ENCODE peak calls at places on chromosome 21, in five cellular contexts. One of them, this sample, is unnamed.

GRCh38 chr21:14737922-14738321 is 191.8 kb upstream of the SAMSN1 start:
- DNase-seq in tibial artery: no peak
- DNase-seq in uterus: no peak
- DNase-seq in hepatic stellate cell: no peak
- DNase-seq in GM12891: no peak
- DNase-seq in this sample: peak; percentile 4

GRCh38 chr21:44083631-44084291 is 23.4 kb upstream of the PWP2 start:
- DNase-seq in uterus: no peak
- DNase-seq in hepatic stellate cell: no peak
- DNase-seq in GM12891: no peak
- DNase-seq in tibial artery: no peak
- DNase-seq in this sample: no peak

GRCh38 chr21:17611414-17612022 is 1.2 kb downstream of the BTG3 start:
- DNase-seq in uterus: peak; percentile 83
- DNase-seq in hepatic stellate cell: peak; percentile 74
- DNase-seq in GM12891: peak; percentile 32
- DNase-seq in tibial artery: peak; percentile 82
- DNase-seq in this sample: peak; percentile 67

GRCh38 chr21:38639782-38640750 is 141.8 kb upstream of the ERG start:
- DNase-seq in uterus: no peak
- DNase-seq in hepatic stellate cell: no peak
- DNase-seq in tibial artery: no peak
- DNase-seq in GM12891: no peak
- DNase-seq in this sample: no peak

GRCh38 chr21:46100426-46100825 is 2.5 kb downstream of the COL6A2 start:
- DNase-seq in GM12891: no peak
- DNase-seq in tibial artery: no peak
- DNase-seq in uterus: no peak
- DNase-seq in hepatic stellate cell: peak; percentile 68
- DNase-seq in this sample: no peak

GRCh38 chr21:31503939-31504338 is 155.6 kb upstream of the SOD1 start:
- DNase-seq in hepatic stellate cell: no peak
- DNase-seq in tibial artery: no peak
- DNase-seq in uterus: no peak
- DNase-seq in GM12891: no peak
- DNase-seq in this sample: no peak

GRCh38 chr21:36166705-36167104 is 10.1 kb downstream of the DOP1B start:
- DNase-seq in tibial artery: no peak
- DNase-seq in uterus: no peak
- DNase-seq in hepatic stellate cell: no peak
- DNase-seq in GM12891: no peak
- DNase-seq in this sample: no peak

GRCh38 chr21:29904359-29905282 is 35.2 kb downstream of the GRIK1 start:
- DNase-seq in GM12891: no peak
- DNase-seq in uterus: no peak
- DNase-seq in tibial artery: no peak
- DNase-seq in hepatic stellate cell: no peak
- DNase-seq in this sample: no peak

GRCh38 chr21:16193758-16194606 is 464.2 kb downstream of the USP25 start:
- DNase-seq in GM12891: no peak
- DNase-seq in hepatic stellate cell: peak; percentile 22
- DNase-seq in tibial artery: peak; percentile 77
- DNase-seq in uterus: peak; percentile 61
- DNase-seq in this sample: peak; percentile 22

GRCh38 chr21:46213620-46214286 is 14.8 kb downstream of the LSS start:
- DNase-seq in tibial artery: peak; percentile 9
- DNase-seq in hepatic stellate cell: no peak
- DNase-seq in uterus: peak; percentile 2
- DNase-seq in GM12891: no peak
- DNase-seq in this sample: no peak

GRCh38 chr21:36917487-36918158 is 48.8 kb downstream of the HLCS start:
- DNase-seq in GM12891: no peak
- DNase-seq in uterus: no peak
- DNase-seq in hepatic stellate cell: peak; percentile 63
- DNase-seq in tibial artery: no peak
- DNase-seq in this sample: no peak

GRCh38 chr21:36744560-36745231 is 45.8 kb downstream of the SIM2 start:
- DNase-seq in uterus: no peak
- DNase-seq in GM12891: no peak
- DNase-seq in hepatic stellate cell: peak; percentile 49
- DNase-seq in tibial artery: no peak
- DNase-seq in this sample: no peak

GRCh38 chr21:38839370-38839681 is 33.6 kb downstream of the ETS2 start:
- DNase-seq in uterus: no peak
- DNase-seq in GM12891: no peak
- DNase-seq in tibial artery: no peak
- DNase-seq in hepatic stellate cell: peak; percentile 36
- DNase-seq in this sample: no peak

GRCh38 chr21:37799193-37800121 is 116.8 kb downstream of the KCNJ6 start:
- DNase-seq in tibial artery: no peak
- DNase-seq in hepatic stellate cell: no peak
- DNase-seq in GM12891: no peak
- DNase-seq in uterus: no peak
- DNase-seq in this sample: no peak

GRCh38 chr21:34812510-34813265 is 143.9 kb downstream of the CLIC6 start:
- DNase-seq in uterus: no peak
- DNase-seq in hepatic stellate cell: peak; percentile 68
- DNase-seq in GM12891: no peak
- DNase-seq in tibial artery: no peak
- DNase-seq in this sample: no peak

GRCh38 chr21:42039911-42040351 is 29.8 kb upstream of the ZBTB21 start:
- DNase-seq in tibial artery: no peak
- DNase-seq in GM12891: no peak
- DNase-seq in uterus: peak; percentile 53
- DNase-seq in hepatic stellate cell: peak; percentile 86
- DNase-seq in this sample: no peak

GRCh38 chr21:17514124-17514481 is 1.3 kb downstream of the CXADR start:
- DNase-seq in GM12891: no peak
- DNase-seq in hepatic stellate cell: no peak
- DNase-seq in uterus: no peak
- DNase-seq in tibial artery: no peak
- DNase-seq in this sample: no peak

GRCh38 chr21:30072496-30072895 is 94.1 kb downstream of the CLDN17 start:
- DNase-seq in hepatic stellate cell: peak; percentile 12
- DNase-seq in tibial artery: no peak
- DNase-seq in GM12891: no peak
- DNase-seq in uterus: no peak
- DNase-seq in this sample: peak; percentile 30

GRCh38 chr21:41536076-41536826 is 28.3 kb upstream of the TMPRSS2 start:
- DNase-seq in tibial artery: no peak
- DNase-seq in uterus: no peak
- DNase-seq in GM12891: no peak
- DNase-seq in hepatic stellate cell: no peak
- DNase-seq in this sample: no peak

GRCh38 chr21:39209334-39209688 is 26.1 kb upstream of the PSMG1 start:
- DNase-seq in hepatic stellate cell: no peak
- DNase-seq in uterus: no peak
- DNase-seq in tibial artery: no peak
- DNase-seq in GM12891: no peak
- DNase-seq in this sample: no peak

GRCh38 chr21:33261635-33262034 is 4.5 kb upstream of the IL10RB start:
- DNase-seq in uterus: no peak
- DNase-seq in tibial artery: peak; percentile 39
- DNase-seq in GM12891: no peak
- DNase-seq in hepatic stellate cell: no peak
- DNase-seq in this sample: no peak

GRCh38 chr21:46125846-46126301 is 28.0 kb downstream of the COL6A2 start:
- DNase-seq in hepatic stellate cell: no peak
- DNase-seq in GM12891: peak; percentile 6
- DNase-seq in tibial artery: peak; percentile 17
- DNase-seq in uterus: no peak
- DNase-seq in this sample: no peak

This sample was measured in COLO829.